ENCODE peak calls at places on chromosome 10, in eight cellular contexts. One of them, this sample, is unnamed.

GRCh38 chr10:29543715-29544114 is 91.1 kb downstream of the SVIL start:
- DNase-seq in aorta: no peak
- DNase-seq in right atrium auricular region: no peak
- DNase-seq in Karpas-422: no peak
- DNase-seq in SJSA1: no peak
- DNase-seq in lower lobe of right lung: no peak
- DNase-seq in Peyer's patch: no peak
- DNase-seq in HCT116: no peak
- DNase-seq in this sample: peak

GRCh38 chr10:110137142-110137545 is 70.3 kb upstream of the MXI1 start:
- DNase-seq in aorta: no peak
- DNase-seq in right atrium auricular region: no peak
- DNase-seq in Karpas-422: peak
- DNase-seq in SJSA1: no peak
- DNase-seq in lower lobe of right lung: no peak
- DNase-seq in Peyer's patch: no peak
- DNase-seq in HCT116: peak
- DNase-seq in this sample: peak

GRCh38 chr10:122208616-122209430 is 62.3 kb upstream of the BTBD16 start:
- DNase-seq in aorta: no peak
- DNase-seq in right atrium auricular region: no peak
- DNase-seq in Karpas-422: no peak
- DNase-seq in SJSA1: no peak
- DNase-seq in lower lobe of right lung: no peak
- DNase-seq in Peyer's patch: no peak
- DNase-seq in HCT116: no peak
- DNase-seq in this sample: no peak

GRCh38 chr10:88499569-88500470 is 83.3 kb downstream of the RNLS start:
- DNase-seq in aorta: peak
- DNase-seq in right atrium auricular region: no peak
- DNase-seq in Karpas-422: no peak
- DNase-seq in SJSA1: no peak
- DNase-seq in lower lobe of right lung: no peak
- DNase-seq in Peyer's patch: no peak
- DNase-seq in HCT116: no peak
- DNase-seq in this sample: no peak

GRCh38 chr10:124717911-124718734 is 26.1 kb downstream of the FAM53B start:
- DNase-seq in aorta: no peak
- DNase-seq in right atrium auricular region: no peak
- DNase-seq in Karpas-422: peak
- DNase-seq in SJSA1: no peak
- DNase-seq in lower lobe of right lung: no peak
- DNase-seq in Peyer's patch: no peak
- DNase-seq in HCT116: no peak
- DNase-seq in this sample: peak

GRCh38 chr10:78600740-78601139 is 468.0 kb upstream of the ZMIZ1 start:
- DNase-seq in aorta: no peak
- DNase-seq in right atrium auricular region: no peak
- DNase-seq in Karpas-422: no peak
- DNase-seq in SJSA1: no peak
- DNase-seq in lower lobe of right lung: no peak
- DNase-seq in Peyer's patch: no peak
- DNase-seq in HCT116: no peak
- DNase-seq in this sample: peak

GRCh38 chr10:48463318-48464003 is 141.4 kb downstream of the ARHGAP22 start:
- DNase-seq in aorta: peak
- DNase-seq in right atrium auricular region: peak
- DNase-seq in Karpas-422: no peak
- DNase-seq in SJSA1: peak
- DNase-seq in lower lobe of right lung: no peak
- DNase-seq in Peyer's patch: peak
- DNase-seq in HCT116: no peak
- DNase-seq in this sample: no peak

GRCh38 chr10:21184216-21184615 is 287.1 kb upstream of the NEBL start:
- DNase-seq in aorta: no peak
- DNase-seq in right atrium auricular region: no peak
- DNase-seq in Karpas-422: no peak
- DNase-seq in SJSA1: no peak
- DNase-seq in lower lobe of right lung: no peak
- DNase-seq in Peyer's patch: no peak
- DNase-seq in HCT116: no peak
- DNase-seq in this sample: no peak

GRCh38 chr10:15140640-15141039 is 27.9 kb downstream of the NMT2 start:
- DNase-seq in aorta: no peak
- DNase-seq in right atrium auricular region: no peak
- DNase-seq in Karpas-422: no peak
- DNase-seq in SJSA1: no peak
- DNase-seq in lower lobe of right lung: no peak
- DNase-seq in Peyer's patch: no peak
- DNase-seq in HCT116: no peak
- DNase-seq in this sample: no peak

GRCh38 chr10:88289342-88289741 is 293.8 kb downstream of the RNLS start:
- DNase-seq in aorta: no peak
- DNase-seq in right atrium auricular region: no peak
- DNase-seq in Karpas-422: no peak
- DNase-seq in SJSA1: no peak
- DNase-seq in lower lobe of right lung: no peak
- DNase-seq in Peyer's patch: no peak
- DNase-seq in HCT116: no peak
- DNase-seq in this sample: no peak

GRCh38 chr10:102675887-102676616 is 31.8 kb downstream of the TRIM8 start:
- DNase-seq in aorta: peak
- DNase-seq in right atrium auricular region: no peak
- DNase-seq in Karpas-422: no peak
- DNase-seq in SJSA1: peak
- DNase-seq in lower lobe of right lung: no peak
- DNase-seq in Peyer's patch: no peak
- DNase-seq in HCT116: no peak
- DNase-seq in this sample: no peak

GRCh38 chr10:87685832-87686589 is 26.3 kb downstream of the PAPSS2 start:
- DNase-seq in aorta: no peak
- DNase-seq in right atrium auricular region: no peak
- DNase-seq in Karpas-422: no peak
- DNase-seq in SJSA1: no peak
- DNase-seq in lower lobe of right lung: no peak
- DNase-seq in Peyer's patch: no peak
- DNase-seq in HCT116: no peak
- DNase-seq in this sample: peak

GRCh38 chr10:120318862-120319261 is 138.2 kb upstream of the PLPP4 start:
- DNase-seq in aorta: no peak
- DNase-seq in right atrium auricular region: no peak
- DNase-seq in Karpas-422: no peak
- DNase-seq in SJSA1: no peak
- DNase-seq in lower lobe of right lung: no peak
- DNase-seq in Peyer's patch: no peak
- DNase-seq in HCT116: no peak
- DNase-seq in this sample: no peak

GRCh38 chr10:124935946-124936345 is 6.0 kb upstream of the ZRANB1 start:
- DNase-seq in aorta: no peak
- DNase-seq in right atrium auricular region: no peak
- DNase-seq in Karpas-422: no peak
- DNase-seq in SJSA1: no peak
- DNase-seq in lower lobe of right lung: no peak
- DNase-seq in Peyer's patch: no peak
- DNase-seq in HCT116: no peak
- DNase-seq in this sample: no peak

GRCh38 chr10:98460837-98461499 is 14.2 kb upstream of the HPS1 start:
- DNase-seq in aorta: peak
- DNase-seq in right atrium auricular region: peak
- DNase-seq in Karpas-422: no peak
- DNase-seq in SJSA1: peak
- DNase-seq in lower lobe of right lung: no peak
- DNase-seq in Peyer's patch: no peak
- DNase-seq in HCT116: peak
- DNase-seq in this sample: peak

GRCh38 chr10:48659790-48660189 is 24.9 kb upstream of the WDFY4 start:
- DNase-seq in aorta: no peak
- DNase-seq in right atrium auricular region: no peak
- DNase-seq in Karpas-422: peak
- DNase-seq in SJSA1: no peak
- DNase-seq in lower lobe of right lung: no peak
- DNase-seq in Peyer's patch: no peak
- DNase-seq in HCT116: no peak
- DNase-seq in this sample: no peak

GRCh38 chr10:48696535-48696873 is 11.8 kb downstream of the WDFY4 start:
- DNase-seq in aorta: no peak
- DNase-seq in right atrium auricular region: no peak
- DNase-seq in Karpas-422: peak
- DNase-seq in SJSA1: no peak
- DNase-seq in lower lobe of right lung: no peak
- DNase-seq in Peyer's patch: no peak
- DNase-seq in HCT116: no peak
- DNase-seq in this sample: no peak

DNA sequence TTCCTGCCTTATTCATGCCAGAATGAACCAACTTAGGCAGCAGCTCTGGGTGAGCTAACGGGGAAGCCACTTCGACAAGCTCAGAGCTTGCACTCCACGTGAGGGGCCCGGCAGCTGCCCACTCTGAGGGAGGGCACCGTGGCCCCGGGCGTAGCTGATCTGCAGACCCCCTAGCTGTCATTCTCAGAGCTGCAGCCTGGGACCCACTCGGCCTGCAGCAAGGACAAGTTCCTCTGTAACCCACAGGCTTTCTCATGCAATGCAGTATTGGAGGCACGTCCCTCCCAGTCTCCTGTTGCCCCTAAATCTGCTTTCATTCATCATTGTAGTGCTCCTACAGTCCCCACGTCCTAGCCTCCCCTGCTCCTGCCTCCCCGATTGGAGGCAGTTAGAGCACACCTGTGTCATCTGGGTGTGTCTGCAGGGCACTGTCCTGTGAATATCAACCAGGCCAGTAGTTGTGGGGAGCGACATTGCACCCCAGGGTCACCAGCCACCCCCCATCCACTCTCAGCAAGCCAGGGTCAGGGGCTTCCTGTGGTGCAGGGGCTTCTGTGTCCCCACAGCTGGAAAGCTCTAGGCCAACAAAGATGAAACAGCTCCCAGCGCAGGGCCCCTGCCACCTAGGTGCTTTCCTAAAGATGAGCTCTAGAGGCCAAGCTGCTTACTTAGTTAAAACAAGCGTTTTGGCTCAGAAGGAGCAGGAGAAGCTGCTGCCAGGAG is 333.7 kb downstream of the ADARB2 start:
- DNase-seq in aorta: no peak
- DNase-seq in right atrium auricular region: peak
- DNase-seq in Karpas-422: no peak
- DNase-seq in SJSA1: peak
- DNase-seq in lower lobe of right lung: no peak
- DNase-seq in Peyer's patch: no peak
- DNase-seq in HCT116: no peak
- DNase-seq in this sample: no peak
- H3K27ac ChIP-seq in aorta: no peak
- H3K27ac ChIP-seq in right atrium auricular region: no peak
- H3K27ac ChIP-seq in Karpas-422: no peak
- H3K27ac ChIP-seq in SJSA1: no peak
- H3K27ac ChIP-seq in lower lobe of right lung: no peak
- H3K27ac ChIP-seq in Peyer's patch: no peak
- H3K27ac ChIP-seq in HCT116: no peak
- H3K27ac ChIP-seq in this sample: no peak

GRCh38 chr10:6384031-6384430 is 181.3 kb downstream of the PFKFB3 start:
- DNase-seq in aorta: no peak
- DNase-seq in right atrium auricular region: no peak
- DNase-seq in Karpas-422: no peak
- DNase-seq in SJSA1: no peak
- DNase-seq in lower lobe of right lung: no peak
- DNase-seq in Peyer's patch: no peak
- DNase-seq in HCT116: no peak
- DNase-seq in this sample: no peak
- H3K4me3 ChIP-seq in aorta: no peak
- H3K4me3 ChIP-seq in right atrium auricular region: no peak
- H3K4me3 ChIP-seq in Karpas-422: no peak
- H3K4me3 ChIP-seq in SJSA1: no peak
- H3K4me3 ChIP-seq in lower lobe of right lung: no peak
- H3K4me3 ChIP-seq in Peyer's patch: no peak
- H3K4me3 ChIP-seq in HCT116: no peak
- H3K4me3 ChIP-seq in this sample: no peak

GRCh38 chr10:13961853-13962252 is 368.9 kb downstream of the FRMD4A start:
- DNase-seq in aorta: no peak
- DNase-seq in right atrium auricular region: no peak
- DNase-seq in Karpas-422: no peak
- DNase-seq in SJSA1: no peak
- DNase-seq in lower lobe of right lung: no peak
- DNase-seq in Peyer's patch: no peak
- DNase-seq in HCT116: no peak
- DNase-seq in this sample: no peak
- H3K27ac ChIP-seq in aorta: no peak
- H3K27ac ChIP-seq in right atrium auricular region: no peak
- H3K27ac ChIP-seq in Karpas-422: no peak
- H3K27ac ChIP-seq in SJSA1: peak
- H3K27ac ChIP-seq in lower lobe of right lung: no peak
- H3K27ac ChIP-seq in Peyer's patch: no peak
- H3K27ac ChIP-seq in HCT116: no peak
- H3K27ac ChIP-seq in this sample: no peak

GRCh38 chr10:101012525-101013364 is 13.1 kb downstream of the LZTS2 start:
- DNase-seq in aorta: peak
- DNase-seq in right atrium auricular region: peak
- DNase-seq in Karpas-422: peak
- DNase-seq in SJSA1: peak
- DNase-seq in lower lobe of right lung: peak
- DNase-seq in Peyer's patch: peak
- DNase-seq in HCT116: peak
- DNase-seq in this sample: peak
- H3K4me3 ChIP-seq in aorta: no peak
- H3K4me3 ChIP-seq in right atrium auricular region: no peak
- H3K4me3 ChIP-seq in Karpas-422: no peak
- H3K4me3 ChIP-seq in SJSA1: no peak
- H3K4me3 ChIP-seq in lower lobe of right lung: no peak
- H3K4me3 ChIP-seq in Peyer's patch: no peak
- H3K4me3 ChIP-seq in HCT116: no peak
- H3K4me3 ChIP-seq in this sample: no peak

This sample was measured in small intestine.